ENCODE peak calls at places on chromosomes 2 and 18, in seven cellular contexts. M is MM.1S, G is A549, I is GM23248, E is OCI-LY7, F is mesendoderm, S is GM23338. C is an unnamed sample.

GRCh38 chr2:238873841-238874240 is 26.0 kb downstream of the TWIST2 start:
- DNase-seq in S (no peak), F (no peak), G (no peak), M (no peak), E (no peak), I (no peak), C (no peak)

GRCh38 chr2:88626171-88627054 is 851 bp downstream of the EIF2AK3 start:
- DNase-seq in S (peak; percentile 68), I (peak; percentile 71), E (peak; percentile 68), G (peak; percentile 14), M (peak; percentile 55), F (peak; percentile 41), C (no peak)

GRCh38 chr2:197310940-197311485 is 433 bp upstream of the ANKRD44 start:
- DNase-seq in S (no peak), I (peak; percentile 21), F (no peak), G (no peak), E (no peak), M (no peak), C (no peak)

GRCh38 chr2:149166958-149167810 is 128.7 kb downstream of the LYPD6B start:
- DNase-seq in S (no peak), M (peak; percentile 84), I (no peak), G (no peak), F (no peak), E (peak; percentile 38), C (peak; percentile 42)

GRCh38 chr2:3144856-3145255 is 232.8 kb downstream of the EIPR1 start:
- DNase-seq in G (no peak), E (no peak), I (no peak), M (no peak), S (no peak), F (no peak), C (no peak)

GRCh38 chr2:237723613-237724012 is 75.0 kb upstream of the RBM44 start:
- DNase-seq in G (peak; percentile 51), I (peak; percentile 39), S (peak; percentile 69), E (peak; percentile 70), M (peak; percentile 55), F (peak; percentile 92), C (no peak)

GRCh38 chr2:161161074-161161577 is 898 bp downstream of the TANK start:
- DNase-seq in E (peak; percentile 63), G (no peak), I (peak; percentile 37), S (peak; percentile 6), F (no peak), M (peak; percentile 34), C (no peak)

GRCh38 chr2:15726321-15727057 is 134.8 kb downstream of the DDX1 start:
- DNase-seq in F (no peak), S (no peak), E (no peak), M (no peak), I (no peak), G (no peak), C (no peak)

GRCh38 chr2:30776831-30777652 is 30.2 kb downstream of the CAPN13 start:
- DNase-seq in S (no peak), F (no peak), G (no peak), M (no peak), I (no peak), E (no peak), C (no peak)

GRCh38 chr2:211923019-211923418 is 615.6 kb downstream of the ERBB4 start:
- DNase-seq in I (no peak), F (peak; percentile 10), E (no peak), S (peak; percentile 49), G (no peak), M (no peak), C (no peak)

GRCh38 chr18:33804258-33804657 is 226.2 kb downstream of the ASXL3 start:
- DNase-seq in I (peak; percentile 23), F (no peak), G (no peak), M (no peak), S (no peak), E (no peak), C (no peak)

GRCh38 chr2:234989183-234989701 is 37.4 kb downstream of the SH3BP4 start:
- DNase-seq in G (no peak), S (no peak), F (no peak), M (no peak), I (no peak), E (no peak), C (peak; percentile 78)

GRCh38 chr2:30480703-30481322 is 33.8 kb downstream of the LCLAT1 start:
- DNase-seq in S (no peak), F (no peak), I (no peak), G (no peak), M (no peak), E (no peak), C (no peak)

GRCh38 chr2:38145226-38145625 is 69.3 kb upstream of the CYP1B1 start:
- DNase-seq in E (no peak), S (no peak), G (no peak), M (no peak), F (no peak), I (peak; percentile 26), C (no peak)

GRCh38 chr2:168526641-168527040 is 70.6 kb downstream of the CERS6 start:
- DNase-seq in G (no peak), M (no peak), S (no peak), E (no peak), I (peak; percentile 53), F (no peak), C (no peak)

GRCh38 chr2:201058914-201059313 is 12.6 kb downstream of the HYCC2 start:
- DNase-seq in F (no peak), G (no peak), S (no peak), M (no peak), E (no peak), I (no peak), C (no peak)

GRCh38 chr2:133338224-133338623 is 230.0 kb downstream of the NCKAP5 start:
- DNase-seq in G (no peak), I (peak; percentile 3), E (no peak), M (no peak), S (no peak), F (no peak), C (no peak)

GRCh38 chr2:30446602-30447148 is 371 bp upstream of the LCLAT1 start:
- DNase-seq in I (peak; percentile 60), S (peak; percentile 21), G (no peak), M (no peak), E (no peak), F (peak; percentile 48), C (peak; percentile 19)

DNA sequence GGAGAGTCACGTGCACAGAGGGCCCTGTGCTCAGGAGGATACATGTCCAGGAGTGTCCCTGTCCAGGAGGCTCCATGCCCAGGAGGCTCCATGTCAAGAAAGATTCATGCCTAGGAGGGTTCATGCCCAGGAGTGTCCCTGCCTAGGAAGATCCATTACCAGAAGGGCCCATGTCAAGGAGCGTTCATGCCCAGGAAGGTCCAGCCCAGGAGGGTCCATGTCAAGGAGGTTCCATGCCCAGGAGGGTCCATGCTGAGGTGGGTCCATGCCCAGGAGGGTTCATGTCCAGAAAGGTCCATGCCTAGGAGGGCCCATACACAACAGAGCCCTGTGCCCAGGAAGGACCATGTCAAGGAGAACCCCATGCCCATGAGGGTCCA is 7.0 kb downstream of the GPR35 start:
- DNase-seq in S (no peak), F (no peak), E (no peak), G (no peak), M (no peak), I (no peak), C (peak; percentile 86)
- H3K4me3 ChIP-seq in S (no peak overlapping the region), F (no peak overlapping the region), E (no peak overlapping the region), G (no peak overlapping the region), M (no peak overlapping the region), I (no peak overlapping the region), C (no peak overlapping the region)

GRCh38 chr18:31206787-31207381 is 44.2 kb upstream of the DSC1 start:
- DNase-seq in F (peak; percentile 61), S (peak; percentile 57), G (peak; percentile 58), M (no peak), E (no peak), I (no peak), C (peak; percentile 57)
- H3K4me2 ChIP-seq in F (no peak overlapping the region), S (peak overlapping the region; percentile 36), G (peak overlapping the region; percentile 67), M (no peak overlapping the region), E (no peak overlapping the region), I (no peak overlapping the region), C (peak overlapping the region; percentile 1)

GRCh38 chr18:7814754-7815315 is 247.7 kb downstream of the PTPRM start:
- DNase-seq in G (no peak), M (no peak), F (peak; percentile 46), S (no peak), I (no peak), E (no peak), C (no peak)
- H3K4me3 ChIP-seq in G (no peak overlapping the region), M (no peak overlapping the region), F (no peak overlapping the region), S (no peak overlapping the region), I (no peak overlapping the region), E (no peak overlapping the region), C (no peak overlapping the region)

DNA sequence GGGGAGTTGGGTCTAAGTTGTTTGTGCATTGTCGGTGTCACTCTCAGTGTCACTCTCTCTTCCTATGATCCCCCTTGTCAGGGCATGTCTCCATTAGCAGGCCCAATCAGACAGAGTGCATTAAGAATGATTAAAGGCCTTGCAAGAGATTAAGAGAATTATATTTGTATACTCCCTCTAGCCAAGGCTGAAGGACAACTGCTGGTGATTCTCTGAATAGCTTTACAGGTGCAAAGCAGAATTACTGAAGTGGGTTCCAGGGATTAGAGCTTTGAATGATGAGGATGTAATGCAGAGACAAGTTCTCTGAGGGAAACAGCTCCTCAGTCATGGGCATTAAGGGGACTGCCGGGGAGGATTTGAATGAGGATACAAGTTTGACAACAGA is 104.8 kb upstream of the LGALSL start:
- DNase-seq in M (no peak), G (no peak), I (no peak), F (no peak), S (no peak), E (no peak), C (no peak)
- H3K4me2 ChIP-seq in M (no peak overlapping the region), G (no peak overlapping the region), I (no peak overlapping the region), F (no peak overlapping the region), S (no peak overlapping the region), E (no peak overlapping the region), C (no peak overlapping the region)

DNA sequence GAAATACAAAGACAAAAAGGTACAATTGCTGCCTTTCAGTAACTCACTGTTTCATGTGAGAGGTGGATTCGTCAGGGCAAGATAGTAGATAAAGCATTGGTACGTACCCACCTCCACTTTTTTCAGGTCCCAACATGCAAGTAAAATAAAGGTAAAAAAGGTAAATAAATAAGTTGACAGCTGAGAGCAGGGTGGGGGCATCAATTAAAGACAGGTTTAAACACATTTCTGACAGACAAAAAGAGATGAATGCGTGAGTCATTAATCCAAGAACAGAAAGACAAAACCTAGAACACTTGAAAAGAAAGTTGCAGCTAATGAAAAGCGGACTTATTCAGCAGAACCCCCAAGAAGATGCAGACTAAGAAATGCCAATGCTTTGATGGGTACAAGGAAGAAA is 979.6 kb upstream of the CDH2 start:
- DNase-seq in S (no peak), M (no peak), E (no peak), F (no peak), G (no peak), I (no peak), C (no peak)
- H3K4me3 ChIP-seq in S (no peak overlapping the region), M (no peak overlapping the region), E (no peak overlapping the region), F (no peak overlapping the region), G (no peak overlapping the region), I (no peak overlapping the region), C (no peak overlapping the region)

DNA sequence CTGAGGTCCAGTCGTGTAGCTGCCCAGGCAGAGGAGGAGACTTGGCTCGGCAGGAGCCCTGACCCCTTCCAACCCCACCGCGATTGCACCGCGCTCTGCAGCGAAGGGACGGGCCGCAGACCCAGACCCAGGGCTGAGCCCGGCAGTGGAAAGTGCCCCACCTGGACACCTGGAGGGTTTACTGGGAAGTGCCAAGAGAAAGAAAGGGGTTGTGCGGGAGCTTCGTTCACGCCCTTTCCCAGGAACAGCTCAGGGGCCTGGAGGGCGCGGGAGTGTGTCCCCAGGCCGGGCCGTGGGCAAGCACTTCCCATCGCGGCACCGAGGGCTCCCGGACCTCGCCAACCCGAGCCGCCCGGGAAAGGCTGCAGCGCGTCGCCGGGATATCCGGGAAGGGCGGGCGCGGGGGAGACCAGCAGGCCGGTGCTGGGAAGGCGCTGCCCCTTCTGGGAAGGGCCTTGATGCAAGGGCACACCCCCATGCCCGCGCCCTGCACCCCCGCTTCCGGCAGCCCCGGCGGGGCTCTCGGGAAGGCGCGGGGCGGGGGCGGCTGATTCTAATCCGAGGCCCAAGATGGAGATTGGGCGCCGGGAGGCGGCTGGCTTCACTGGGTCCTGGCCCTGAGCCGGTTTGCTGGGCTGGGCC is 36.1 kb upstream of the MRPL33 start:
- DNase-seq in F (peak; percentile 73), M (no peak), I (peak; percentile 84), G (no peak), E (no peak), S (peak; percentile 90), C (peak; percentile 95)
- H3K4me2 ChIP-seq in F (peak overlapping the region; percentile 73), M (peak overlapping the region; percentile 49), I (peak overlapping the region; percentile 73), G (no peak overlapping the region), E (no peak overlapping the region), S (peak overlapping the region; percentile 92), C (peak overlapping the region; percentile 82)

C was measured in osteoblast.